ENCODE peak calls at places on chromosomes 2 and 18, in ten cellular contexts. T is Daoy; C is activated naive CD8-positive, alpha-beta T cell treated with anti-CD3 and anti-CD28 coated beads, Interleukin-2, amount 50 U/mL, for 24 hours; Y is stimulated activated naive CD4-positive, alpha-beta T cell; U is AG09309; S is activated CD8-positive, alpha-beta memory T cell treated with anti-CD3 and anti-CD28 coated beads for 48 hours; H is T47D; N is left ventricle myocardium superior; I is HCT116; R is GM12878. W is an unnamed sample.

GRCh38 chr2:54692556-54692955 is 30.9 kb upstream of the EML6 start:
- DNase-seq in T (no peak), C (no peak), Y (no peak), U (no peak), S (no peak), H (no peak), N (no peak), I (no peak), R (no peak), W (no peak)

GRCh38 chr2:43429366-43429765 is 166.5 kb downstream of the THADA start:
- DNase-seq in T (no peak), C (no peak), Y (no peak), U (no peak), S (no peak), H (no peak), N (no peak), I (no peak), R (no peak), W (peak)

GRCh38 chr2:98623657-98624056 is 15.3 kb downstream of the UNC50 start:
- DNase-seq in T (no peak), C (no peak), Y (no peak), U (no peak), S (no peak), H (no peak), N (peak), I (no peak), R (no peak), W (no peak)

GRCh38 chr2:10254373-10255188 is 48.1 kb upstream of the HPCAL1 start:
- DNase-seq in T (peak), C (no peak), Y (no peak), U (no peak), S (no peak), H (no peak), N (peak), I (no peak), R (no peak), W (peak)

GRCh38 chr2:97743913-97744312 is 30.5 kb downstream of the ZAP70 start:
- DNase-seq in T (peak), C (no peak), Y (no peak), U (no peak), S (no peak), H (no peak), N (no peak), I (no peak), R (no peak), W (no peak)

GRCh38 chr2:238362611-238363010 is 42.3 kb downstream of the TRAF3IP1 start:
- DNase-seq in T (no peak), C (no peak), Y (no peak), U (no peak), S (no peak), H (no peak), N (peak), I (no peak), R (no peak), W (no peak)

GRCh38 chr2:156079845-156080244 is 252.7 kb downstream of the NR4A2 start:
- DNase-seq in T (no peak), C (no peak), Y (no peak), U (no peak), S (no peak), H (no peak), N (no peak), I (no peak), R (no peak), W (no peak)

GRCh38 chr18:11310476-11311086 is 161.2 kb upstream of the PIEZO2 start:
- DNase-seq in T (peak), C (peak), Y (no peak), U (no peak), S (no peak), H (no peak), N (peak), I (peak), R (no peak), W (peak)

GRCh38 chr2:219002395-219003266 is 9.4 kb upstream of the CRYBA2 start:
- DNase-seq in T (peak), C (peak), Y (peak), U (no peak), S (no peak), H (peak), N (peak), I (peak), R (no peak), W (peak)

W was measured in A549.